ENCODE peak calls at places on chromosomes 12 and 14, in seven cellular contexts. One of them, this sample, is unnamed.

GRCh38 chr12:113980537-113981337 is 14.6 kb upstream of the RBM19 start:
- DNase-seq in SK-N-SH: peak
- DNase-seq in HCT116: peak
- DNase-seq in K562: peak
- DNase-seq in HepG2: peak
- DNase-seq in GM12878: no peak
- DNase-seq in H1: peak
- DNase-seq in this sample: peak

GRCh38 chr12:118456741-118457140 is 80.4 kb downstream of the SUDS3 start:
- DNase-seq in H1: no peak
- DNase-seq in HCT116: no peak
- DNase-seq in K562: no peak
- DNase-seq in SK-N-SH: no peak
- DNase-seq in HepG2: no peak
- DNase-seq in GM12878: no peak
- DNase-seq in this sample: no peak

GRCh38 chr14:31834616-31835015 is 242.5 kb upstream of the ARHGAP5 start:
- DNase-seq in H1: no peak
- DNase-seq in HepG2: peak
- DNase-seq in GM12878: no peak
- DNase-seq in HCT116: no peak
- DNase-seq in K562: no peak
- DNase-seq in SK-N-SH: no peak
- DNase-seq in this sample: no peak

GRCh38 chr12:62268956-62269355 is 8.8 kb downstream of the USP15 start:
- DNase-seq in H1: no peak
- DNase-seq in HCT116: no peak
- DNase-seq in K562: no peak
- DNase-seq in GM12878: no peak
- DNase-seq in HepG2: no peak
- DNase-seq in SK-N-SH: no peak
- DNase-seq in this sample: no peak

GRCh38 chr12:76878045-76878898 is 547 bp downstream of the CSRP2 start:
- DNase-seq in SK-N-SH: peak
- DNase-seq in GM12878: no peak
- DNase-seq in HepG2: peak
- DNase-seq in H1: peak
- DNase-seq in K562: peak
- DNase-seq in HCT116: peak
- DNase-seq in this sample: no peak

GRCh38 chr12:54419088-54419887 is at the start of gene ITGA5:
- DNase-seq in HCT116: peak
- DNase-seq in GM12878: no peak
- DNase-seq in SK-N-SH: peak
- DNase-seq in H1: peak
- DNase-seq in K562: peak
- DNase-seq in HepG2: no peak
- DNase-seq in this sample: peak

GRCh38 chr12:95989504-95990123 is 6.5 kb downstream of the HAL start:
- DNase-seq in HCT116: no peak
- DNase-seq in H1: no peak
- DNase-seq in GM12878: no peak
- DNase-seq in HepG2: no peak
- DNase-seq in K562: no peak
- DNase-seq in SK-N-SH: peak
- DNase-seq in this sample: no peak

GRCh38 chr14:89176090-89176757 is 240.8 kb downstream of the FOXN3 start:
- DNase-seq in H1: no peak
- DNase-seq in SK-N-SH: no peak
- DNase-seq in HCT116: no peak
- DNase-seq in K562: no peak
- DNase-seq in HepG2: no peak
- DNase-seq in GM12878: no peak
- DNase-seq in this sample: peak

GRCh38 chr14:103028161-103028767 is 29.1 kb downstream of the CDC42BPB start:
- DNase-seq in GM12878: no peak
- DNase-seq in H1: no peak
- DNase-seq in HepG2: no peak
- DNase-seq in HCT116: no peak
- DNase-seq in K562: no peak
- DNase-seq in SK-N-SH: no peak
- DNase-seq in this sample: no peak

GRCh38 chr14:64476438-64476837 is 11.1 kb downstream of the AKAP5 start:
- DNase-seq in HCT116: no peak
- DNase-seq in GM12878: no peak
- DNase-seq in HepG2: no peak
- DNase-seq in K562: no peak
- DNase-seq in SK-N-SH: no peak
- DNase-seq in H1: no peak
- DNase-seq in this sample: no peak

GRCh38 chr14:50501642-50502041 is 30.7 kb downstream of the MAP4K5 start:
- DNase-seq in K562: no peak
- DNase-seq in SK-N-SH: no peak
- DNase-seq in GM12878: no peak
- DNase-seq in HCT116: no peak
- DNase-seq in H1: no peak
- DNase-seq in HepG2: no peak
- DNase-seq in this sample: no peak

GRCh38 chr14:96776791-96777190 is 20.4 kb upstream of the VRK1 start:
- DNase-seq in HCT116: no peak
- DNase-seq in HepG2: no peak
- DNase-seq in K562: no peak
- DNase-seq in H1: no peak
- DNase-seq in SK-N-SH: no peak
- DNase-seq in GM12878: no peak
- DNase-seq in this sample: no peak

GRCh38 chr12:19972325-19973288 is 395.7 kb upstream of the PDE3A start:
- DNase-seq in K562: no peak
- DNase-seq in SK-N-SH: no peak
- DNase-seq in HepG2: no peak
- DNase-seq in GM12878: peak
- DNase-seq in H1: no peak
- DNase-seq in HCT116: no peak
- DNase-seq in this sample: no peak

GRCh38 chr14:95460647-95461478 is 55.6 kb downstream of the SYNE3 start:
- DNase-seq in K562: no peak
- DNase-seq in HepG2: no peak
- DNase-seq in SK-N-SH: no peak
- DNase-seq in H1: no peak
- DNase-seq in HCT116: peak
- DNase-seq in GM12878: no peak
- DNase-seq in this sample: no peak

GRCh38 chr14:68928770-68929550 is 50.1 kb downstream of the ACTN1 start:
- DNase-seq in GM12878: no peak
- DNase-seq in SK-N-SH: no peak
- DNase-seq in K562: no peak
- DNase-seq in HepG2: no peak
- DNase-seq in HCT116: no peak
- DNase-seq in H1: no peak
- DNase-seq in this sample: no peak

GRCh38 chr12:65720739-65721138 is 103.5 kb upstream of the HMGA2 start:
- DNase-seq in SK-N-SH: no peak
- DNase-seq in H1: no peak
- DNase-seq in GM12878: no peak
- DNase-seq in HepG2: no peak
- DNase-seq in K562: no peak
- DNase-seq in HCT116: no peak
- DNase-seq in this sample: no peak

GRCh38 chr12:14473707-14474287 is 93.9 kb downstream of the PLBD1 start:
- DNase-seq in H1: no peak
- DNase-seq in HCT116: peak
- DNase-seq in GM12878: no peak
- DNase-seq in SK-N-SH: peak
- DNase-seq in K562: no peak
- DNase-seq in HepG2: peak
- DNase-seq in this sample: no peak

GRCh38 chr12:3004655-3005565 is 45.7 kb downstream of the TEAD4 start:
- DNase-seq in HepG2: no peak
- DNase-seq in H1: no peak
- DNase-seq in HCT116: no peak
- DNase-seq in SK-N-SH: peak
- DNase-seq in GM12878: no peak
- DNase-seq in K562: no peak
- DNase-seq in this sample: no peak

GRCh38 chr12:48601013-48601756 is 31.3 kb upstream of the LALBA start:
- DNase-seq in SK-N-SH: no peak
- DNase-seq in H1: peak
- DNase-seq in K562: peak
- DNase-seq in GM12878: peak
- DNase-seq in HCT116: no peak
- DNase-seq in HepG2: no peak
- DNase-seq in this sample: no peak

GRCh38 chr12:125330645-125331341 is 265.6 kb downstream of the AACS start:
- DNase-seq in H1: peak
- DNase-seq in GM12878: no peak
- DNase-seq in K562: peak
- DNase-seq in SK-N-SH: peak
- DNase-seq in HCT116: peak
- DNase-seq in HepG2: peak
- DNase-seq in this sample: peak

GRCh38 chr14:20435454-20436362 is at the start of gene KLHL33:
- DNase-seq in K562: no peak
- DNase-seq in SK-N-SH: no peak
- DNase-seq in GM12878: no peak
- DNase-seq in H1: no peak
- DNase-seq in HCT116: no peak
- DNase-seq in HepG2: no peak
- DNase-seq in this sample: no peak

GRCh38 chr14:20434701-20435453 is 1.1 kb downstream of the KLHL33 start:
- DNase-seq in K562: no peak
- DNase-seq in H1: peak
- DNase-seq in HCT116: no peak
- DNase-seq in SK-N-SH: no peak
- DNase-seq in GM12878: no peak
- DNase-seq in HepG2: no peak
- DNase-seq in this sample: no peak

GRCh38 chr14:20438664-20439063 is 2.7 kb upstream of the KLHL33 start:
- DNase-seq in SK-N-SH: no peak
- DNase-seq in HepG2: no peak
- DNase-seq in GM12878: no peak
- DNase-seq in HCT116: no peak
- DNase-seq in K562: no peak
- DNase-seq in H1: no peak
- DNase-seq in this sample: no peak

GRCh38 chr14:20440465-20440864 is 4.5 kb upstream of the KLHL33 start:
- DNase-seq in HCT116: no peak
- DNase-seq in H1: no peak
- DNase-seq in SK-N-SH: no peak
- DNase-seq in HepG2: no peak
- DNase-seq in K562: no peak
- DNase-seq in GM12878: no peak
- DNase-seq in this sample: no peak

GRCh38 chr14:20436363-20436755 is 393 bp upstream of the KLHL33 start:
- DNase-seq in SK-N-SH: no peak
- DNase-seq in H1: no peak
- DNase-seq in GM12878: no peak
- DNase-seq in HCT116: no peak
- DNase-seq in K562: no peak
- DNase-seq in HepG2: no peak
- DNase-seq in this sample: no peak
- TF ChIP-seq JUND in SK-N-SH: no peak
- TF ChIP-seq JUND in H1: no peak
- TF ChIP-seq JUND in GM12878: no peak
- TF ChIP-seq JUND in HCT116: no peak
- TF ChIP-seq JUND in K562: no peak
- TF ChIP-seq JUND in HepG2: no peak
- TF ChIP-seq JUND in this sample: no peak

GRCh38 chr12:12010277-12011031 is 60.3 kb upstream of the BCL2L14 start:
- DNase-seq in K562: no peak
- DNase-seq in SK-N-SH: peak
- DNase-seq in GM12878: peak
- DNase-seq in H1: no peak
- DNase-seq in HepG2: no peak
- DNase-seq in HCT116: no peak
- DNase-seq in this sample: no peak
- TF ChIP-seq JUND in K562: no peak
- TF ChIP-seq JUND in SK-N-SH: peak
- TF ChIP-seq JUND in GM12878: no peak
- TF ChIP-seq JUND in H1: no peak
- TF ChIP-seq JUND in HepG2: no peak
- TF ChIP-seq JUND in HCT116: no peak
- TF ChIP-seq JUND in this sample: no peak

DNA sequence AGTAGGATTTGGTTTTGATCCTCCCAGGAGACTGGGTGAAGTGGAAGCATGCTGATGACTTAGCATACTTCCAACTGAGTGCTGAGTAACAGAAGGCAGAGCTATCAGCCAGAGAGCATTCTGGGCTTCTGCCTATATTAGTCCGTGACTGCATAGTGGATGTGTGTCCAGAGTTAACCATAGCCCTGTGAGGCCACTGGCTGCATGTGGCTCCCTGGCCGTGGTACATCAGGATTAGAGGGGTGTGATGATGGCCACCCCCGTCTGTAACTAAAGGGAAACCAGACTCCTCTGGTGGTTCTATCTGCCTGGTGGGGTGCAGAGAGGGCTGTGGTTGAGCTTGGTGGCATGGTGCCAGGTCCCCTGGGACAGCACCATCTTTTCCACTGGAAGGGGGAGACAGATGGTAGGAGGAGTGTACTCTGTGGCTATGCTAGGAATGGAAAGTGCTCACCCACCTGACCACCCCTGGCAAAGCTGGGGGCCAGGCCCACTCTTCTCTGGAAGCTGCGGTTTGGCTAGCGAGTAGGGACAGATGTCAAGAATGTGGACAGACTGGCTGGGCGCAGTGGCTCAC is 27.4 kb downstream of the ABCD4 start:
- DNase-seq in HepG2: no peak
- DNase-seq in GM12878: no peak
- DNase-seq in H1: no peak
- DNase-seq in K562: peak
- DNase-seq in SK-N-SH: no peak
- DNase-seq in HCT116: peak
- DNase-seq in this sample: no peak
- TF ChIP-seq JUND in HepG2: no peak
- TF ChIP-seq JUND in GM12878: no peak
- TF ChIP-seq JUND in H1: no peak
- TF ChIP-seq JUND in K562: no peak
- TF ChIP-seq JUND in SK-N-SH: no peak
- TF ChIP-seq JUND in HCT116: no peak
- TF ChIP-seq JUND in this sample: no peak

GRCh38 chr12:79409562-79409961 is 281.2 kb downstream of the PAWR start:
- DNase-seq in SK-N-SH: no peak
- DNase-seq in GM12878: no peak
- DNase-seq in H1: no peak
- DNase-seq in K562: no peak
- DNase-seq in HepG2: no peak
- DNase-seq in HCT116: no peak
- DNase-seq in this sample: no peak

GRCh38 chr12:79411791-79412190 is 279.0 kb downstream of the PAWR start:
- DNase-seq in H1: no peak
- DNase-seq in HepG2: no peak
- DNase-seq in HCT116: no peak
- DNase-seq in SK-N-SH: no peak
- DNase-seq in K562: no peak
- DNase-seq in GM12878: no peak
- DNase-seq in this sample: no peak

GRCh38 chr12:79408665-79409064 is 282.1 kb downstream of the PAWR start:
- DNase-seq in H1: no peak
- DNase-seq in K562: no peak
- DNase-seq in HCT116: no peak
- DNase-seq in HepG2: no peak
- DNase-seq in GM12878: no peak
- DNase-seq in SK-N-SH: no peak
- DNase-seq in this sample: no peak

GRCh38 chr12:79406993-79407392 is 283.8 kb downstream of the PAWR start:
- DNase-seq in SK-N-SH: no peak
- DNase-seq in HCT116: no peak
- DNase-seq in GM12878: no peak
- DNase-seq in K562: no peak
- DNase-seq in HepG2: no peak
- DNase-seq in H1: no peak
- DNase-seq in this sample: no peak

GRCh38 chr12:79407671-79408622 is 282.8 kb downstream of the PAWR start:
- DNase-seq in K562: no peak
- DNase-seq in HepG2: peak
- DNase-seq in GM12878: peak
- DNase-seq in H1: peak
- DNase-seq in SK-N-SH: no peak
- DNase-seq in HCT116: peak
- DNase-seq in this sample: no peak
- TF ChIP-seq JUND in K562: no peak
- TF ChIP-seq JUND in HepG2: no peak
- TF ChIP-seq JUND in GM12878: no peak
- TF ChIP-seq JUND in H1: no peak
- TF ChIP-seq JUND in SK-N-SH: no peak
- TF ChIP-seq JUND in HCT116: no peak
- TF ChIP-seq JUND in this sample: no peak